ENCODE peak calls at places on chromosomes 4 and X, in seven cellular contexts. K is fibroblast of the aortic adventitia; J is EH; G is GM12865; D is iris pigment epithelial cell; Z is central memory CD4-positive, alpha-beta T cell; L is lung microvascular endothelial cell. R is an unnamed sample.
A peak's percentile ranks its signal among the peaks of the same experiment; 100 is the strongest.

GRCh38 chrX:72316408-72317079 is 10.8 kb upstream of the CITED1 start:
- DNase-seq in K (no peak), D (no peak), J (no peak), G (no peak), L (no peak), Z (no peak), R (no peak)

GRCh38 chrX:69388526-69388925 is 115.6 kb upstream of the NALF2 start:
- DNase-seq in L (no peak), Z (no peak), G (no peak), D (no peak), J (no peak), K (no peak), R (no peak)

GRCh38 chr4:81492596-81492995 is 20.9 kb upstream of the RASGEF1B start:
- DNase-seq in K (no peak), L (no peak), Z (no peak), D (no peak), G (no peak), J (no peak), R (no peak)

GRCh38 chr4:140806175-140806574 is 50.0 kb upstream of the TBC1D9 start:
- DNase-seq in D (no peak), L (no peak), G (peak; percentile 83), K (no peak), J (no peak), Z (no peak), R (no peak)

GRCh38 chr4:6241062-6241845 is 28.4 kb upstream of the WFS1 start:
- DNase-seq in D (no peak), K (no peak), J (no peak), G (no peak), L (no peak), Z (no peak), R (no peak)

GRCh38 chr4:15035152-15035551 is 32.9 kb downstream of the CPEB2 start:
- DNase-seq in K (peak; percentile 26), D (peak; percentile 91), G (no peak), J (peak; percentile 22), Z (no peak), L (no peak), R (no peak)

GRCh38 chrX:9130031-9130430 is 96.1 kb upstream of the FAM9B start:
- DNase-seq in L (no peak), D (no peak), Z (no peak), J (no peak), G (no peak), K (no peak), R (no peak)

GRCh38 chr4:56723201-56723605 is 42.1 kb upstream of the HOPX start:
- DNase-seq in D (no peak), K (no peak), Z (no peak), J (no peak), G (peak; percentile 16), L (no peak), R (no peak)

GRCh38 chr4:138275946-138276621 is 33.9 kb upstream of the SLC7A11 start:
- DNase-seq in L (no peak), D (peak; percentile 89), J (peak; percentile 92), K (peak; percentile 89), Z (no peak), G (no peak), R (peak; percentile 62)

GRCh38 chr4:123176605-123177004 is 220.0 kb upstream of the SPRY1 start:
- DNase-seq in Z (no peak), D (no peak), L (no peak), J (no peak), G (no peak), K (no peak), R (no peak)

GRCh38 chrX:56268888-56269287 is 36.7 kb downstream of the KLF8 start:
- DNase-seq in G (peak; percentile 56), K (no peak), J (no peak), D (no peak), Z (no peak), L (no peak), R (no peak)

GRCh38 chr4:56799824-56800756 is 21.4 kb downstream of the SPINK2 start:
- DNase-seq in J (peak; percentile 84), Z (peak; percentile 74), L (peak; percentile 88), G (peak; percentile 92), D (peak; percentile 90), K (peak; percentile 87), R (peak; percentile 81)